ENCODE peak calls at places on chromosome 21, in nine cellular contexts. One of them, this sample, is unnamed.

GRCh38 chr21:14878971-14879370 is 185.8 kb downstream of the NRIP1 start:
- DNase-seq in body of pancreas: no peak
- DNase-seq in PC-3: peak
- DNase-seq in left ventricle myocardium inferior: no peak
- DNase-seq in cardiac fibroblast: no peak
- DNase-seq in ovary: no peak
- DNase-seq in astrocyte: no peak
- DNase-seq in Panc1: no peak
- DNase-seq in uterus: no peak
- DNase-seq in this sample: peak

GRCh38 chr21:21898801-21899200 is 900.6 kb downstream of the NCAM2 start:
- DNase-seq in astrocyte: no peak
- DNase-seq in Panc1: no peak
- DNase-seq in PC-3: no peak
- DNase-seq in uterus: no peak
- DNase-seq in left ventricle myocardium inferior: no peak
- DNase-seq in body of pancreas: no peak
- DNase-seq in cardiac fibroblast: no peak
- DNase-seq in ovary: no peak
- DNase-seq in this sample: no peak

GRCh38 chr21:26409735-26410134 is 163.4 kb downstream of the CYYR1 start:
- DNase-seq in uterus: no peak
- DNase-seq in PC-3: no peak
- DNase-seq in cardiac fibroblast: no peak
- DNase-seq in ovary: no peak
- DNase-seq in body of pancreas: no peak
- DNase-seq in Panc1: no peak
- DNase-seq in left ventricle myocardium inferior: no peak
- DNase-seq in astrocyte: no peak
- DNase-seq in this sample: no peak

GRCh38 chr21:43792406-43792805 is 3.0 kb downstream of the RRP1 start:
- DNase-seq in body of pancreas: no peak
- DNase-seq in astrocyte: no peak
- DNase-seq in PC-3: no peak
- DNase-seq in left ventricle myocardium inferior: no peak
- DNase-seq in Panc1: no peak
- DNase-seq in cardiac fibroblast: no peak
- DNase-seq in ovary: no peak
- DNase-seq in uterus: no peak
- DNase-seq in this sample: no peak

GRCh38 chr21:26385721-26386120 is 187.4 kb downstream of the CYYR1 start:
- DNase-seq in PC-3: peak
- DNase-seq in cardiac fibroblast: peak
- DNase-seq in body of pancreas: no peak
- DNase-seq in uterus: no peak
- DNase-seq in left ventricle myocardium inferior: no peak
- DNase-seq in Panc1: no peak
- DNase-seq in ovary: no peak
- DNase-seq in astrocyte: no peak
- DNase-seq in this sample: peak

GRCh38 chr21:34900376-34900775 is 148.7 kb downstream of the RUNX1 start:
- DNase-seq in ovary: no peak
- DNase-seq in uterus: no peak
- DNase-seq in Panc1: no peak
- DNase-seq in PC-3: peak
- DNase-seq in body of pancreas: no peak
- DNase-seq in astrocyte: peak
- DNase-seq in cardiac fibroblast: no peak
- DNase-seq in left ventricle myocardium inferior: no peak
- DNase-seq in this sample: peak

GRCh38 chr21:43842742-43843141 is 22.3 kb upstream of the AGPAT3 start:
- DNase-seq in Panc1: no peak
- DNase-seq in ovary: no peak
- DNase-seq in astrocyte: no peak
- DNase-seq in cardiac fibroblast: no peak
- DNase-seq in left ventricle myocardium inferior: no peak
- DNase-seq in body of pancreas: no peak
- DNase-seq in PC-3: no peak
- DNase-seq in uterus: no peak
- DNase-seq in this sample: no peak

GRCh38 chr21:34897828-34898227 is 151.3 kb downstream of the RUNX1 start:
- DNase-seq in cardiac fibroblast: no peak
- DNase-seq in PC-3: no peak
- DNase-seq in left ventricle myocardium inferior: no peak
- DNase-seq in Panc1: no peak
- DNase-seq in body of pancreas: no peak
- DNase-seq in ovary: no peak
- DNase-seq in uterus: no peak
- DNase-seq in astrocyte: no peak
- DNase-seq in this sample: no peak

GRCh38 chr21:39156024-39156423 is 27.2 kb downstream of the PSMG1 start:
- DNase-seq in astrocyte: peak
- DNase-seq in Panc1: no peak
- DNase-seq in uterus: no peak
- DNase-seq in ovary: no peak
- DNase-seq in PC-3: no peak
- DNase-seq in body of pancreas: no peak
- DNase-seq in left ventricle myocardium inferior: no peak
- DNase-seq in cardiac fibroblast: no peak
- DNase-seq in this sample: peak

GRCh38 chr21:15023782-15024181 is 41.0 kb downstream of the NRIP1 start:
- DNase-seq in uterus: no peak
- DNase-seq in ovary: no peak
- DNase-seq in left ventricle myocardium inferior: no peak
- DNase-seq in Panc1: no peak
- DNase-seq in astrocyte: no peak
- DNase-seq in cardiac fibroblast: no peak
- DNase-seq in body of pancreas: no peak
- DNase-seq in PC-3: no peak
- DNase-seq in this sample: no peak

GRCh38 chr21:27572681-27573080 is 605.8 kb upstream of the ADAMTS5 start:
- DNase-seq in astrocyte: peak
- DNase-seq in PC-3: peak
- DNase-seq in ovary: no peak
- DNase-seq in cardiac fibroblast: peak
- DNase-seq in uterus: no peak
- DNase-seq in Panc1: no peak
- DNase-seq in body of pancreas: no peak
- DNase-seq in left ventricle myocardium inferior: no peak
- DNase-seq in this sample: peak

GRCh38 chr21:26445440-26445839 is 127.6 kb downstream of the CYYR1 start:
- DNase-seq in astrocyte: peak
- DNase-seq in left ventricle myocardium inferior: no peak
- DNase-seq in cardiac fibroblast: peak
- DNase-seq in Panc1: no peak
- DNase-seq in uterus: no peak
- DNase-seq in PC-3: no peak
- DNase-seq in ovary: no peak
- DNase-seq in body of pancreas: no peak
- DNase-seq in this sample: no peak

GRCh38 chr21:34818663-34819158 is 149.9 kb downstream of the CLIC6 start:
- DNase-seq in Panc1: no peak
- DNase-seq in cardiac fibroblast: no peak
- DNase-seq in astrocyte: no peak
- DNase-seq in PC-3: no peak
- DNase-seq in left ventricle myocardium inferior: no peak
- DNase-seq in uterus: no peak
- DNase-seq in body of pancreas: no peak
- DNase-seq in ovary: no peak
- DNase-seq in this sample: peak

GRCh38 chr21:39003982-39004775 is 179.1 kb downstream of the PSMG1 start:
- DNase-seq in left ventricle myocardium inferior: no peak
- DNase-seq in body of pancreas: no peak
- DNase-seq in Panc1: no peak
- DNase-seq in cardiac fibroblast: peak
- DNase-seq in ovary: peak
- DNase-seq in PC-3: no peak
- DNase-seq in astrocyte: peak
- DNase-seq in uterus: no peak
- DNase-seq in this sample: no peak

GRCh38 chr21:44298301-44298700 is 1.6 kb upstream of the PFKL start:
- DNase-seq in Panc1: no peak
- DNase-seq in left ventricle myocardium inferior: no peak
- DNase-seq in PC-3: peak
- DNase-seq in ovary: no peak
- DNase-seq in uterus: no peak
- DNase-seq in body of pancreas: no peak
- DNase-seq in cardiac fibroblast: no peak
- DNase-seq in astrocyte: no peak
- DNase-seq in this sample: peak

GRCh38 chr21:43644609-43645008 is 14.7 kb downstream of the HSF2BP start:
- DNase-seq in cardiac fibroblast: peak
- DNase-seq in left ventricle myocardium inferior: no peak
- DNase-seq in body of pancreas: no peak
- DNase-seq in astrocyte: peak
- DNase-seq in PC-3: peak
- DNase-seq in ovary: no peak
- DNase-seq in uterus: no peak
- DNase-seq in Panc1: no peak
- DNase-seq in this sample: peak

GRCh38 chr21:30257773-30258172 is 25.0 kb downstream of the KRTAP24-1 start:
- DNase-seq in body of pancreas: no peak
- DNase-seq in astrocyte: no peak
- DNase-seq in cardiac fibroblast: peak
- DNase-seq in Panc1: no peak
- DNase-seq in PC-3: peak
- DNase-seq in left ventricle myocardium inferior: no peak
- DNase-seq in uterus: no peak
- DNase-seq in ovary: no peak
- DNase-seq in this sample: peak

GRCh38 chr21:33664135-33664534 is 21.8 kb downstream of the ITSN1 start:
- DNase-seq in body of pancreas: no peak
- DNase-seq in astrocyte: no peak
- DNase-seq in left ventricle myocardium inferior: no peak
- DNase-seq in cardiac fibroblast: no peak
- DNase-seq in ovary: no peak
- DNase-seq in PC-3: no peak
- DNase-seq in uterus: no peak
- DNase-seq in Panc1: no peak
- DNase-seq in this sample: no peak
- TF ChIP-seq CTCF in body of pancreas: no peak
- TF ChIP-seq CTCF in astrocyte: no peak
- TF ChIP-seq CTCF in left ventricle myocardium inferior: no peak
- TF ChIP-seq CTCF in cardiac fibroblast: no peak
- TF ChIP-seq CTCF in ovary: no peak
- TF ChIP-seq CTCF in PC-3: no peak
- TF ChIP-seq CTCF in uterus: no peak
- TF ChIP-seq CTCF in Panc1: no peak
- TF ChIP-seq CTCF in this sample: no peak

GRCh38 chr21:37908691-37909090 is 7.6 kb downstream of the KCNJ6 start:
- DNase-seq in left ventricle myocardium inferior: no peak
- DNase-seq in ovary: no peak
- DNase-seq in uterus: no peak
- DNase-seq in cardiac fibroblast: no peak
- DNase-seq in Panc1: no peak
- DNase-seq in PC-3: no peak
- DNase-seq in body of pancreas: no peak
- DNase-seq in astrocyte: no peak
- DNase-seq in this sample: no peak

GRCh38 chr21:37905291-37905690 is 11.0 kb downstream of the KCNJ6 start:
- DNase-seq in Panc1: no peak
- DNase-seq in uterus: no peak
- DNase-seq in cardiac fibroblast: no peak
- DNase-seq in ovary: no peak
- DNase-seq in body of pancreas: no peak
- DNase-seq in astrocyte: no peak
- DNase-seq in PC-3: no peak
- DNase-seq in left ventricle myocardium inferior: no peak
- DNase-seq in this sample: no peak

GRCh38 chr21:37909936-37910335 is 6.3 kb downstream of the KCNJ6 start:
- DNase-seq in Panc1: no peak
- DNase-seq in astrocyte: no peak
- DNase-seq in left ventricle myocardium inferior: no peak
- DNase-seq in ovary: no peak
- DNase-seq in cardiac fibroblast: no peak
- DNase-seq in uterus: no peak
- DNase-seq in body of pancreas: no peak
- DNase-seq in PC-3: no peak
- DNase-seq in this sample: no peak

GRCh38 chr21:37904879-37905278 is 11.4 kb downstream of the KCNJ6 start:
- DNase-seq in left ventricle myocardium inferior: peak
- DNase-seq in ovary: no peak
- DNase-seq in uterus: no peak
- DNase-seq in PC-3: no peak
- DNase-seq in Panc1: no peak
- DNase-seq in astrocyte: no peak
- DNase-seq in cardiac fibroblast: no peak
- DNase-seq in body of pancreas: no peak
- DNase-seq in this sample: no peak

GRCh38 chr21:37907076-37907475 is 9.2 kb downstream of the KCNJ6 start:
- DNase-seq in uterus: no peak
- DNase-seq in ovary: no peak
- DNase-seq in PC-3: peak
- DNase-seq in cardiac fibroblast: no peak
- DNase-seq in body of pancreas: no peak
- DNase-seq in astrocyte: no peak
- DNase-seq in left ventricle myocardium inferior: no peak
- DNase-seq in Panc1: no peak
- DNase-seq in this sample: peak
- H3K4me3 ChIP-seq in uterus: no peak
- H3K4me3 ChIP-seq in ovary: no peak
- H3K4me3 ChIP-seq in PC-3: no peak
- H3K4me3 ChIP-seq in cardiac fibroblast: no peak
- H3K4me3 ChIP-seq in body of pancreas: no peak
- H3K4me3 ChIP-seq in astrocyte: no peak
- H3K4me3 ChIP-seq in left ventricle myocardium inferior: no peak
- H3K4me3 ChIP-seq in Panc1: no peak
- H3K4me3 ChIP-seq in this sample: no peak

GRCh38 chr21:36429672-36430546 is 44.7 kb downstream of the CHAF1B start:
- DNase-seq in PC-3: peak
- DNase-seq in cardiac fibroblast: peak
- DNase-seq in body of pancreas: peak
- DNase-seq in Panc1: peak
- DNase-seq in ovary: peak
- DNase-seq in left ventricle myocardium inferior: peak
- DNase-seq in astrocyte: peak
- DNase-seq in uterus: peak
- DNase-seq in this sample: peak
- TF ChIP-seq CTCF in PC-3: peak
- TF ChIP-seq CTCF in cardiac fibroblast: no peak
- TF ChIP-seq CTCF in body of pancreas: no peak
- TF ChIP-seq CTCF in Panc1: no peak
- TF ChIP-seq CTCF in ovary: peak
- TF ChIP-seq CTCF in left ventricle myocardium inferior: no peak
- TF ChIP-seq CTCF in astrocyte: no peak
- TF ChIP-seq CTCF in uterus: no peak
- TF ChIP-seq CTCF in this sample: peak

GRCh38 chr21:42228709-42229220 is 9.8 kb downstream of the ABCG1 start:
- DNase-seq in Panc1: no peak
- DNase-seq in cardiac fibroblast: no peak
- DNase-seq in left ventricle myocardium inferior: no peak
- DNase-seq in astrocyte: no peak
- DNase-seq in PC-3: no peak
- DNase-seq in body of pancreas: peak
- DNase-seq in ovary: no peak
- DNase-seq in uterus: no peak
- DNase-seq in this sample: no peak
- H3K4me3 ChIP-seq in Panc1: no peak
- H3K4me3 ChIP-seq in cardiac fibroblast: no peak
- H3K4me3 ChIP-seq in left ventricle myocardium inferior: peak
- H3K4me3 ChIP-seq in astrocyte: no peak
- H3K4me3 ChIP-seq in PC-3: no peak
- H3K4me3 ChIP-seq in body of pancreas: no peak
- H3K4me3 ChIP-seq in ovary: no peak
- H3K4me3 ChIP-seq in uterus: no peak
- H3K4me3 ChIP-seq in this sample: no peak